ENCODE peak calls at places on chromosomes 12 and 14, in nine cellular contexts. A is neural crest cell, O is tibial artery, D is AG04450, Q is neural progenitor cell, H is lower leg skin, M is mammary epithelial cell, R is AG09319, S is body of pancreas. C is an unnamed sample.
A peak's percentile ranks its signal among the peaks of the same experiment; 100 is the strongest.

GRCh38 chr12:14213542-14213941 is 151.9 kb upstream of the ATF7IP start:
- DNase-seq in A (no peak), O (no peak), D (no peak), Q (peak; percentile 26), H (no peak), M (no peak), R (no peak), S (no peak), C (peak; percentile 56)

GRCh38 chr12:102638777-102639176 is 158.4 kb upstream of the IGF1 start:
- DNase-seq in A (no peak), O (no peak), D (no peak), Q (no peak), H (no peak), M (no peak), R (no peak), S (no peak), C (no peak)

GRCh38 chr12:50734409-50735263 is 29.3 kb upstream of the ATF1 start:
- DNase-seq in A (peak; percentile 23), O (no peak), D (no peak), Q (peak; percentile 60), H (no peak), M (no peak), R (no peak), S (no peak), C (peak; percentile 85)

GRCh38 chr12:90407841-90408240 is 547.1 kb downstream of the CCER1 start:
- DNase-seq in A (no peak), O (no peak), D (no peak), Q (peak; percentile 18), H (no peak), M (no peak), R (no peak), S (no peak), C (no peak)

GRCh38 chr12:94676922-94677321 is 26.6 kb upstream of the TMCC3 start:
- DNase-seq in A (no peak), O (no peak), D (no peak), Q (no peak), H (no peak), M (no peak), R (no peak), S (no peak), C (peak; percentile 12)

GRCh38 chr12:101957251-101957650 is 79.9 kb downstream of the DRAM1 start:
- DNase-seq in A (no peak), O (no peak), D (no peak), Q (no peak), H (no peak), M (no peak), R (peak; percentile 76), S (no peak), C (no peak)

GRCh38 chr14:98210045-98210678 is 1061.8 kb downstream of the BCL11B start:
- DNase-seq in A (no peak), O (no peak), D (no peak), Q (no peak), H (no peak), M (no peak), R (no peak), S (no peak), C (peak; percentile 68)

GRCh38 chr12:118103601-118104382 is at the start of gene VSIG10:
- DNase-seq in A (peak; percentile 47), O (peak; percentile 71), D (no peak), Q (peak; percentile 81), H (peak; percentile 93), M (peak; percentile 64), R (peak; percentile 27), S (peak; percentile 82), C (peak; percentile 93)

GRCh38 chr14:100910888-100911664 is 7.6 kb upstream of the RTL1 start:
- DNase-seq in A (no peak), O (no peak), D (no peak), Q (no peak), H (no peak), M (peak; percentile 5), R (no peak), S (no peak), C (no peak)

GRCh38 chr12:88985631-88986030 is 366.7 kb downstream of the DUSP6 start:
- DNase-seq in A (no peak), O (no peak), D (no peak), Q (no peak), H (no peak), M (no peak), R (no peak), S (no peak), C (no peak)

GRCh38 chr14:64422753-64423152 is 34.6 kb downstream of the MTHFD1 start:
- DNase-seq in A (no peak), O (no peak), D (no peak), Q (no peak), H (no peak), M (no peak), R (no peak), S (no peak), C (no peak)

GRCh38 chr14:64522591-64523355 is 17.8 kb upstream of the HSPA2 start:
- DNase-seq in A (no peak), O (no peak), D (no peak), Q (no peak), H (no peak), M (no peak), R (no peak), S (no peak), C (no peak)

GRCh38 chr12:108313236-108313608 is 25.9 kb downstream of the CMKLR1 start:
- DNase-seq in A (no peak), O (no peak), D (no peak), Q (no peak), H (no peak), M (no peak), R (no peak), S (no peak), C (no peak)

GRCh38 chr12:132323171-132324010 is 6.0 kb downstream of the GALNT9 start:
- DNase-seq in A (no peak), O (no peak), D (no peak), Q (no peak), H (no peak), M (no peak), R (no peak), S (no peak), C (no peak)

GRCh38 chr12:80498059-80498728 is 54.2 kb downstream of the PTPRQ start:
- DNase-seq in A (no peak), O (no peak), D (no peak), Q (no peak), H (no peak), M (no peak), R (no peak), S (no peak), C (no peak)

GRCh38 chr12:96224219-96224615 is 30.0 kb downstream of the ELK3 start:
- DNase-seq in A (no peak), O (no peak), D (no peak), Q (no peak), H (no peak), M (no peak), R (no peak), S (no peak), C (no peak)

GRCh38 chr14:61343471-61343870 is 22.1 kb downstream of the PRKCH start:
- DNase-seq in A (no peak), O (no peak), D (no peak), Q (no peak), H (no peak), M (no peak), R (no peak), S (no peak), C (no peak)

GRCh38 chr12:132284071-132284492 is 45.3 kb downstream of the GALNT9 start:
- DNase-seq in A (no peak), O (no peak), D (no peak), Q (no peak), H (no peak), M (no peak), R (no peak), S (no peak), C (no peak)

GRCh38 chr14:51131516-51131915 is 36.6 kb upstream of the TRIM9 start:
- DNase-seq in A (no peak), O (no peak), D (no peak), Q (no peak), H (no peak), M (no peak), R (no peak), S (no peak), C (peak; percentile 49)

GRCh38 chr12:123621619-123622530 is 11.6 kb downstream of the EIF2B1 start:
- DNase-seq in A (no peak), O (no peak), D (no peak), Q (no peak), H (no peak), M (peak; percentile 34), R (no peak), S (no peak), C (no peak)

GRCh38 chr12:22544038-22544979 is at the start of gene C2CD5:
- DNase-seq in A (peak; percentile 92), O (peak; percentile 96), D (peak; percentile 94), Q (peak; percentile 98), H (peak; percentile 99), M (peak; percentile 96), R (peak; percentile 94), S (peak; percentile 97), C (peak; percentile 100)
- TF ChIP-seq CTCF in A (peak; percentile 46), O (peak; percentile 23), D (peak; percentile 42), Q (peak; percentile 26), H (no peak), M (peak; percentile 25), R (peak; percentile 43), S (peak; percentile 61), C (peak; percentile 72)

GRCh38 chr12:1080520-1081223 is 89.6 kb downstream of the ERC1 start:
- DNase-seq in A (no peak), O (no peak), D (no peak), Q (no peak), H (no peak), M (no peak), R (no peak), S (no peak), C (no peak)
- TF ChIP-seq CTCF in A (no peak), O (no peak), D (no peak), Q (no peak), H (no peak), M (no peak), R (no peak), S (no peak), C (no peak)

DNA sequence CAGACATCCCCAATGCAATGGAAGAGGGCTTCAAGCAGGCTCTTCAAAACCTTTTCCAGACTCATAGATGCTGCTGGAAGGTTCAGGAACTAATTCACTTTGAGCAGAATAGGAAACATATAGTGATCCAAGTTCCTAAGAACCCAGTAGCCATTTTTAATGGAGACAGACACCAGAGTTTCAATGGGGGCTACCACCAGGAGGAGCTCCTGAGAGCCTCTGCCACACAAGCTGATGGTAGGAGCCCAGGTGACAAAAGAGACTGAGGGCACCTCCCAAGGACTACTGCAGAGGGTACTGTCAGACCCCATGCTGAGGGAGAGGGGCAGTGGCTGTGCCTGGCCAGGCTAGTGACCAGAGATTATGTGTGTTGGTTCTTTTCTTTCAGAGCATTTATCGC is 45.9 kb downstream of the IFNG start:
- DNase-seq in A (no peak), O (no peak), D (no peak), Q (peak; percentile 22), H (no peak), M (no peak), R (no peak), S (no peak), C (peak; percentile 89)
- TF ChIP-seq CTCF in A (peak; percentile 39), O (no peak), D (peak; percentile 25), Q (peak; percentile 48), H (no peak), M (peak; percentile 44), R (no peak), S (no peak), C (peak; percentile 82)

GRCh38 chr14:31449136-31449535 is 8.2 kb downstream of the DTD2 start:
- DNase-seq in A (no peak), O (no peak), D (no peak), Q (no peak), H (no peak), M (no peak), R (no peak), S (no peak), C (no peak)

GRCh38 chr14:31445703-31446102 is 11.6 kb downstream of the DTD2 start:
- DNase-seq in A (no peak), O (no peak), D (no peak), Q (no peak), H (no peak), M (no peak), R (no peak), S (no peak), C (no peak)

GRCh38 chr14:31449971-31450610 is 7.2 kb downstream of the DTD2 start:
- DNase-seq in A (no peak), O (no peak), D (no peak), Q (peak; percentile 9), H (no peak), M (peak; percentile 28), R (no peak), S (no peak), C (no peak)
- TF ChIP-seq CTCF in A (peak; percentile 69), O (peak; percentile 60), D (peak; percentile 69), Q (peak; percentile 55), H (no peak), M (peak; percentile 59), R (peak; percentile 59), S (peak; percentile 55), C (peak; percentile 68)

C was measured in endodermal cell.